ENCODE peak calls at places on chromosomes 1 and 21, in six cellular contexts. Q is fibroblast of lung; N is fibroblast of mammary gland; J is choroid plexus epithelial cell; W is kidney; T is CD8-positive, alpha-beta T cell. H is an unnamed sample.

GRCh38 chr1:150322310-150322709 is 977 bp downstream of the PRPF3 start:
- DNase-seq in Q (no peak), N (peak; percentile 48), J (peak; percentile 30), W (no peak), T (no peak), H (no peak)

GRCh38 chr1:213070399-213070798 is 19.4 kb downstream of the RPS6KC1 start:
- DNase-seq in Q (peak; percentile 71), N (peak; percentile 85), J (peak; percentile 84), W (no peak), T (no peak), H (peak; percentile 50)

GRCh38 chr1:31596737-31597097 is 20.4 kb downstream of the TINAGL1 start:
- DNase-seq in Q (no peak), N (no peak), J (no peak), W (no peak), T (no peak), H (no peak)

GRCh38 chr1:63575340-63575826 is 17.8 kb upstream of the PGM1 start:
- DNase-seq in Q (no peak), N (peak; percentile 46), J (peak; percentile 48), W (no peak), T (no peak), H (no peak)

GRCh38 chr1:93438716-93439115 is 9.2 kb upstream of the FNBP1L start:
- DNase-seq in Q (no peak), N (no peak), J (no peak), W (no peak), T (no peak), H (no peak)

GRCh38 chr1:228786361-228787129 is 51.3 kb downstream of the RHOU start:
- DNase-seq in Q (no peak), N (no peak), J (no peak), W (no peak), T (no peak), H (no peak)

GRCh38 chr21:42187976-42188653 is 30.8 kb upstream of the ABCG1 start:
- DNase-seq in Q (peak; percentile 23), N (peak; percentile 32), J (peak; percentile 36), W (no peak), T (peak; percentile 80), H (no peak)

GRCh38 chr1:36653850-36654249 is 171.1 kb upstream of the CSF3R start:
- DNase-seq in Q (peak; percentile 8), N (peak; percentile 7), J (peak; percentile 5), W (no peak), T (no peak), H (peak; percentile 66)

GRCh38 chr1:169132512-169133227 is 26.2 kb downstream of the ATP1B1 start:
- DNase-seq in Q (peak; percentile 45), N (no peak), J (peak; percentile 24), W (no peak), T (no peak), H (no peak)

GRCh38 chr21:38804617-38805281 is 980 bp upstream of the ETS2 start:
- DNase-seq in Q (peak; percentile 69), N (peak; percentile 58), J (peak; percentile 73), W (peak; percentile 92), T (peak; percentile 18), H (peak; percentile 78)

GRCh38 chr1:169834869-169835268 is 40.2 kb upstream of the METTL18 start:
- DNase-seq in Q (no peak), N (no peak), J (no peak), W (no peak), T (no peak), H (no peak)

GRCh38 chr1:149884433-149885363 is 14.7 kb upstream of the BOLA1 start:
- DNase-seq in Q (peak; percentile 36), N (peak; percentile 45), J (peak; percentile 30), W (no peak), T (no peak), H (peak; percentile 45)

GRCh38 chr1:17839641-17840196 is 84.6 kb downstream of the ACTL8 start:
- DNase-seq in Q (no peak), N (no peak), J (no peak), W (peak; percentile 53), T (no peak), H (no peak)

GRCh38 chr1:101043776-101044175 is 18.2 kb upstream of the DPH5 start:
- DNase-seq in Q (peak; percentile 71), N (peak; percentile 51), J (peak; percentile 56), W (no peak), T (no peak), H (peak; percentile 30)

GRCh38 chr1:226972931-226973330 is 32.8 kb downstream of the COQ8A start:
- DNase-seq in Q (no peak), N (no peak), J (no peak), W (peak; percentile 58), T (no peak), H (no peak)

GRCh38 chr1:214184992-214185391 is 96.0 kb upstream of the SMYD2 start:
- DNase-seq in Q (no peak), N (no peak), J (no peak), W (no peak), T (no peak), H (no peak)

GRCh38 chr1:215140135-215140534 is 57.6 kb downstream of the KCNK2 start:
- DNase-seq in Q (no peak), N (no peak), J (no peak), W (no peak), T (no peak), H (no peak)

GRCh38 chr1:59223213-59223612 is 73.7 kb upstream of the FGGY start:
- DNase-seq in Q (peak; percentile 19), N (no peak), J (no peak), W (no peak), T (no peak), H (no peak)

GRCh38 chr1:43706598-43707190 is 642 bp upstream of the ST3GAL3 start:
- DNase-seq in Q (peak; percentile 30), N (peak; percentile 31), J (peak; percentile 26), W (no peak), T (peak; percentile 12), H (no peak)

GRCh38 chr1:157652859-157653493 is 47.6 kb downstream of the FCRL3 start:
- DNase-seq in Q (no peak), N (no peak), J (no peak), W (no peak), T (no peak), H (no peak)

GRCh38 chr1:10979483-10979920 is 33.0 kb upstream of the TARDBP start:
- DNase-seq in Q (peak; percentile 18), N (no peak), J (peak; percentile 21), W (no peak), T (no peak), H (no peak)

GRCh38 chr1:55214214-55214902 is 806 bp downstream of the USP24 start:
- DNase-seq in Q (peak; percentile 29), N (no peak), J (no peak), W (peak; percentile 89), T (peak; percentile 38), H (peak; percentile 60)

GRCh38 chr1:63634471-63634870 is 41.3 kb downstream of the PGM1 start:
- DNase-seq in Q (peak; percentile 63), N (no peak), J (peak; percentile 35), W (no peak), T (no peak), H (no peak)

DNA sequence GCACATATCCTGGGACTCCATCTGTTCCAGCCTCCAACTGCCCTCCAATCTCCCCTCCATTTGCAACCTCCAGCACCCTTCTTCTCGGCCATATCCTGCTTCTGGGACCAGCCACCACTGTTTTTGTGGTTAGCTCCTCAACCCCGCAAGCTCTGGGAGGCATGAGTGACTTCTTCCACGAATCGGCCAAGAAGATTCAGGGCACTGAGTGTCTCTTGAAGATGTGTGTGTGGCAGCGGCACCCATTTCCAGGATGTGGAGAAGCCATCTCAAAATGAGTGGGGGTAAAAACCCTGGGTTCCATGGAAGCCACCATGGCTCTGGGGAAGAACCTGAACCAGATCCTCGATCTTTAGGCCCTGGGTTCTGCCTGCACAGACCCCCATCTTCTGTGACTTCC is 194.6 kb downstream of the SLC45A1 start:
- DNase-seq in Q (no peak), N (no peak), J (no peak), W (no peak), T (no peak), H (no peak)
- H3K4me3 ChIP-seq in Q (no peak overlapping the region), N (no peak overlapping the region), J (no peak overlapping the region), W (no peak overlapping the region), T (no peak overlapping the region), H (no peak overlapping the region)

GRCh38 chr1:23370744-23371710 is 1.4 kb upstream of the ZNF436 start:
- DNase-seq in Q (peak; percentile 62), N (peak; percentile 65), J (peak; percentile 53), W (no peak), T (no peak), H (no peak)
- TF ChIP-seq CTCF in Q (no peak), N (no peak), J (peak; percentile 34), W (no peak), T (no peak), H (no peak)

DNA sequence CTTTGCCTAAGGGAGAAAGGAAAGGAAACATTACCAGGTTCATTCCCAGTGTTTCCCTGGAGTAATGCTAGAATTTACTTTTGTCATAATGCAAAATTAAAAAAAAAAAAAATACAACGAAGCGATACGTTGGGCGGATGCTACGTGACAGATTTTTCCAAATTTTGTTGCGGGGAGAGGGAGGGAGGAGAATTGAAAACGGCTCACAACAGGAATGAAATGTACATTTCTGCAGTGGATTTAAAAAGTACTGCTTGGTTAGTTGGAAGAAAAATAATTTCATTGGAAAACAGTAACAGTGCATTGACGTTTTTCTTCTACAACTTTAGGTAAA is 157.5 kb downstream of the RUNX1 start:
- DNase-seq in Q (no peak), N (no peak), J (no peak), W (no peak), T (no peak), H (no peak)
- H3K4me3 ChIP-seq in Q (peak overlapping the region; percentile 48), N (no peak overlapping the region), J (peak overlapping the region; percentile 94), W (no peak overlapping the region), T (no peak overlapping the region), H (peak overlapping the region; percentile 62)

GRCh38 chr1:2787163-2787911 is 14.2 kb downstream of the TTC34 start:
- DNase-seq in Q (no peak), N (no peak), J (no peak), W (peak; percentile 48), T (no peak), H (no peak)

GRCh38 chr1:2785631-2786328 is 15.7 kb downstream of the TTC34 start:
- DNase-seq in Q (no peak), N (no peak), J (no peak), W (peak; percentile 57), T (no peak), H (no peak)

GRCh38 chr1:2788506-2789163 is 12.9 kb downstream of the TTC34 start:
- DNase-seq in Q (no peak), N (no peak), J (no peak), W (peak; percentile 53), T (no peak), H (no peak)

GRCh38 chr1:2784854-2785630 is 16.5 kb downstream of the TTC34 start:
- DNase-seq in Q (no peak), N (no peak), J (no peak), W (peak; percentile 15), T (no peak), H (no peak)

DNA sequence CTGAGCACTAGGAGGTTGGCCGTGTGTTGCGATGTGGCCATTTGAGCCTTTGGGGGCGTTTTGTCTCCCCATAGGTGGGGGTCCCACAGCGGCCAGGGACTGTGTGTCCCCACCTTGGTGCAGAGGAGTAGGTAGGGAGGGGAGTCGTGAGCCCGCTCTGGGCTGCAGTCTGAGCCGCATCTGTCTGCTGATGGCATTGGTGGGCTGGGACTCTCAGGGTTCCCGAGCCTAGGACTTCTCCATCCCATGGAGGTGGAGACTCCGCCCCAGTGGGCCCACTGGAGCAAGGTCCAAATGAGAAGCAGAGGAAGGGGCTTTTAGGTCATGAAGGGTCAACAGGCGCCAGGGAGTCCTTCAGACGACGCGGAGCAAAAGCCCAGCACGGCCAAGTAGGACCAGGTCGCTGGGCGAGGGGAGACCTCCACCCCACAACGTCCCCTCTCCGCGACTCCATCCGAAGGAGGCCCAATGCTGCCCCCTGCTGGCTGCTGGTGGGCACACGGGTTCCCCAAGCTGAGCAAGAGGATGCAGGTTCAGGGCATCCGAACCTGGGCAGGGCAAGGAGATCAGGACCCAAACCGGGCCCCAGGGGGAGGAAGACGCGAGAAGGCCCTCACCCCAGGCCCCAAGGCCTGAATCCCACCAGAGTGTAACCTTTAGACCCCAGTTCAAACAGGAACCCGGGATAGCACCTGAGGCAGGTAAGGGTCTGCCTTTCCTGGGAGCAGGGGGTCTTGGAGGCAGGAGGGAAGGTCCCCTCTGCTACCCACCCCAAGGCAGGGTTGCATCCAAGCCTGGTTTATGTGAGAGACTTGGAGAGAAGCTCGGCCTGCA is 14.9 kb downstream of the TTC34 start:
- DNase-seq in Q (no peak), N (no peak), J (no peak), W (peak; percentile 78), T (peak; percentile 79), H (no peak)
- TF ChIP-seq CTCF in Q (peak; percentile 41), N (peak; percentile 10), J (peak; percentile 32), W (peak; percentile 60), T (peak; percentile 82), H (no peak)